ENCODE peak calls at places on chromosomes 3 and 15, in nine cellular contexts. One of them, this sample, is unnamed.

GRCh38 chr3:77898621-77899020 is 858.7 kb downstream of the ROBO2 start:
- DNase-seq in cardiac muscle cell: no peak
- DNase-seq in transverse colon: no peak
- DNase-seq in heart right ventricle: no peak
- DNase-seq in mammary epithelial cell: peak
- DNase-seq in epithelial cell of prostate: no peak
- DNase-seq in tibial artery: no peak
- DNase-seq in CD8-positive, alpha-beta memory T cell: no peak
- DNase-seq in neural progenitor cell: no peak
- DNase-seq in this sample: no peak

GRCh38 chr3:114454592-114455251 is 160.9 kb downstream of the TIGIT start:
- DNase-seq in neural progenitor cell: peak
- DNase-seq in cardiac muscle cell: peak
- DNase-seq in CD8-positive, alpha-beta memory T cell: no peak
- DNase-seq in heart right ventricle: peak
- DNase-seq in mammary epithelial cell: peak
- DNase-seq in transverse colon: no peak
- DNase-seq in epithelial cell of prostate: no peak
- DNase-seq in tibial artery: no peak
- DNase-seq in this sample: no peak

GRCh38 chr15:88949734-88950400 is 36.7 kb upstream of the MFGE8 start:
- DNase-seq in CD8-positive, alpha-beta memory T cell: no peak
- DNase-seq in heart right ventricle: no peak
- DNase-seq in cardiac muscle cell: no peak
- DNase-seq in epithelial cell of prostate: no peak
- DNase-seq in tibial artery: no peak
- DNase-seq in neural progenitor cell: no peak
- DNase-seq in mammary epithelial cell: no peak
- DNase-seq in transverse colon: no peak
- DNase-seq in this sample: no peak

GRCh38 chr3:71370467-71370866 is 213.1 kb downstream of the FOXP1 start:
- DNase-seq in CD8-positive, alpha-beta memory T cell: no peak
- DNase-seq in tibial artery: no peak
- DNase-seq in transverse colon: no peak
- DNase-seq in neural progenitor cell: no peak
- DNase-seq in heart right ventricle: no peak
- DNase-seq in cardiac muscle cell: no peak
- DNase-seq in epithelial cell of prostate: no peak
- DNase-seq in mammary epithelial cell: no peak
- DNase-seq in this sample: no peak

GRCh38 chr3:72523409-72524172 is 324.7 kb downstream of the SHQ1 start:
- DNase-seq in mammary epithelial cell: no peak
- DNase-seq in heart right ventricle: peak
- DNase-seq in neural progenitor cell: no peak
- DNase-seq in CD8-positive, alpha-beta memory T cell: no peak
- DNase-seq in epithelial cell of prostate: no peak
- DNase-seq in transverse colon: peak
- DNase-seq in tibial artery: peak
- DNase-seq in cardiac muscle cell: no peak
- DNase-seq in this sample: no peak

GRCh38 chr3:190378240-190378891 is 9.6 kb upstream of the CLDN16 start:
- DNase-seq in heart right ventricle: no peak
- DNase-seq in CD8-positive, alpha-beta memory T cell: no peak
- DNase-seq in tibial artery: peak
- DNase-seq in cardiac muscle cell: peak
- DNase-seq in epithelial cell of prostate: peak
- DNase-seq in neural progenitor cell: no peak
- DNase-seq in transverse colon: no peak
- DNase-seq in mammary epithelial cell: peak
- DNase-seq in this sample: peak

GRCh38 chr15:64566629-64567427 is 106.5 kb downstream of the ZNF609 start:
- DNase-seq in heart right ventricle: no peak
- DNase-seq in neural progenitor cell: no peak
- DNase-seq in cardiac muscle cell: no peak
- DNase-seq in transverse colon: no peak
- DNase-seq in epithelial cell of prostate: no peak
- DNase-seq in CD8-positive, alpha-beta memory T cell: no peak
- DNase-seq in mammary epithelial cell: no peak
- DNase-seq in tibial artery: no peak
- DNase-seq in this sample: no peak

GRCh38 chr15:76533060-76533955 is 196.7 kb downstream of the ISL2 start:
- DNase-seq in epithelial cell of prostate: peak
- DNase-seq in mammary epithelial cell: peak
- DNase-seq in heart right ventricle: no peak
- DNase-seq in neural progenitor cell: no peak
- DNase-seq in tibial artery: no peak
- DNase-seq in CD8-positive, alpha-beta memory T cell: no peak
- DNase-seq in transverse colon: no peak
- DNase-seq in cardiac muscle cell: peak
- DNase-seq in this sample: peak

GRCh38 chr3:122767690-122768372 is 25.8 kb downstream of the HSPBAP1 start:
- DNase-seq in heart right ventricle: no peak
- DNase-seq in cardiac muscle cell: peak
- DNase-seq in tibial artery: no peak
- DNase-seq in transverse colon: no peak
- DNase-seq in CD8-positive, alpha-beta memory T cell: no peak
- DNase-seq in mammary epithelial cell: no peak
- DNase-seq in epithelial cell of prostate: no peak
- DNase-seq in neural progenitor cell: no peak
- DNase-seq in this sample: no peak

GRCh38 chr3:122760457-122761271 is 33.0 kb downstream of the HSPBAP1 start:
- DNase-seq in heart right ventricle: no peak
- DNase-seq in transverse colon: no peak
- DNase-seq in cardiac muscle cell: peak
- DNase-seq in CD8-positive, alpha-beta memory T cell: no peak
- DNase-seq in neural progenitor cell: peak
- DNase-seq in mammary epithelial cell: no peak
- DNase-seq in epithelial cell of prostate: no peak
- DNase-seq in tibial artery: no peak
- DNase-seq in this sample: no peak

GRCh38 chr3:122766430-122766829 is 27.2 kb downstream of the HSPBAP1 start:
- DNase-seq in tibial artery: no peak
- DNase-seq in heart right ventricle: no peak
- DNase-seq in neural progenitor cell: no peak
- DNase-seq in mammary epithelial cell: no peak
- DNase-seq in epithelial cell of prostate: no peak
- DNase-seq in CD8-positive, alpha-beta memory T cell: no peak
- DNase-seq in transverse colon: no peak
- DNase-seq in cardiac muscle cell: no peak
- DNase-seq in this sample: no peak
- H3K27ac ChIP-seq in tibial artery: no peak
- H3K27ac ChIP-seq in heart right ventricle: no peak
- H3K27ac ChIP-seq in neural progenitor cell: no peak
- H3K27ac ChIP-seq in mammary epithelial cell: no peak
- H3K27ac ChIP-seq in epithelial cell of prostate: no peak
- H3K27ac ChIP-seq in CD8-positive, alpha-beta memory T cell: no peak
- H3K27ac ChIP-seq in transverse colon: no peak
- H3K27ac ChIP-seq in cardiac muscle cell: no peak
- H3K27ac ChIP-seq in this sample: no peak

GRCh38 chr3:184175506-184175905 is 851 bp downstream of the AP2M1 start:
- DNase-seq in CD8-positive, alpha-beta memory T cell: no peak
- DNase-seq in transverse colon: no peak
- DNase-seq in neural progenitor cell: no peak
- DNase-seq in cardiac muscle cell: no peak
- DNase-seq in tibial artery: no peak
- DNase-seq in mammary epithelial cell: no peak
- DNase-seq in heart right ventricle: no peak
- DNase-seq in epithelial cell of prostate: no peak
- DNase-seq in this sample: no peak

GRCh38 chr3:184175981-184176376 is 1.3 kb downstream of the AP2M1 start:
- DNase-seq in neural progenitor cell: no peak
- DNase-seq in mammary epithelial cell: no peak
- DNase-seq in cardiac muscle cell: no peak
- DNase-seq in heart right ventricle: no peak
- DNase-seq in tibial artery: no peak
- DNase-seq in CD8-positive, alpha-beta memory T cell: no peak
- DNase-seq in epithelial cell of prostate: no peak
- DNase-seq in transverse colon: no peak
- DNase-seq in this sample: no peak

GRCh38 chr3:184177331-184177731 is 2.7 kb downstream of the AP2M1 start:
- DNase-seq in tibial artery: no peak
- DNase-seq in neural progenitor cell: peak
- DNase-seq in mammary epithelial cell: no peak
- DNase-seq in epithelial cell of prostate: no peak
- DNase-seq in transverse colon: no peak
- DNase-seq in heart right ventricle: no peak
- DNase-seq in CD8-positive, alpha-beta memory T cell: no peak
- DNase-seq in cardiac muscle cell: peak
- DNase-seq in this sample: no peak

GRCh38 chr3:184177767-184178306 is 3.2 kb downstream of the AP2M1 start:
- DNase-seq in heart right ventricle: no peak
- DNase-seq in transverse colon: no peak
- DNase-seq in epithelial cell of prostate: no peak
- DNase-seq in mammary epithelial cell: no peak
- DNase-seq in tibial artery: no peak
- DNase-seq in CD8-positive, alpha-beta memory T cell: no peak
- DNase-seq in neural progenitor cell: no peak
- DNase-seq in cardiac muscle cell: no peak
- DNase-seq in this sample: no peak

DNA sequence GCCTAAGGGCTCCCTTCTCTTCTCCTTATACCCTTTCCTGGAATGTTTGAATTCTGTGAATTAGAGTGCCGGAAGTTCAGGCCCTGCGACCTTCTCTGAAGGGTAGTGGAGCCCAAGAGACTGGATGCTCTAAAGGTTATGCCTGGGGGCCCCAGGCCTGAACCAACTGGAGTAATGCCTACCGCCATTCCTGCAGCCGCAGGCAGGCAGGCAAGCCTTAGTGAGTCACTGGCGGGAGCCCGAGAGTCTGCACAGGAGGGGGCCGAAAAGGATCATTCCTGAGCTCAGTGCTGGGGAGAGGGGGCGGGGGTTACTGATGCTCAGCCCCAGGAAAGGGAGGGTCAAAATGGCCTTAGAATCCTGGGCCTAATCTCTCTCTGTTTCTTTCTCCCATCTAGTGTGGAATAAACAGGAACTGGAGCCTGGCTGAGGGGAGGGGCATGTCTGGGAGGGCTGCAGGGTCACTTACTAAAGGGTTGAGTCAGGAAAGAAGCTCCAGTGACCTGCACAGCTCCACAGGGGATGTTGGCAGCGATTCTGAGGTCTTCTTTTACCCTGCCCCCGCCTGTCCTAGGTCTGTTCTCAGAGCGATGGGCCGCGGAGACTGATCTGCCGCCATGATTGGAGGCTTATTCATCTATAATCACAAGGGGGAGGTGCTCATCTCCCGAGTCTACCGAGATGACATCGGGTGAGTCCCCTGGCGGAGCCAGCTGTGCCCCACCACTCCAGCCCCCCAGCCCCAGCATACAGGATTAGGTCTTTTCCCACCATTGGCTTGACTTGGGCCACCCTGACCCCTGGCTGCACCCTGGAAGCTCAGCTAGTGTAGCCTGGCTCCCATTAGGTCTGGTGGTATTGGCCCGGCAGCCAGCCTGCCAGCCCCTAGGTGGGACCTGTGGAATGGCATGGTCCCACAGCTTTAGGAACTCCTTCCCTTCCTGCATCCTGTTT is 2.0 kb downstream of the AP2M1 start:
- DNase-seq in heart right ventricle: peak
- DNase-seq in epithelial cell of prostate: no peak
- DNase-seq in transverse colon: peak
- DNase-seq in tibial artery: peak
- DNase-seq in neural progenitor cell: peak
- DNase-seq in cardiac muscle cell: peak
- DNase-seq in mammary epithelial cell: peak
- DNase-seq in CD8-positive, alpha-beta memory T cell: no peak
- DNase-seq in this sample: peak
- H3K27ac ChIP-seq in heart right ventricle: peak
- H3K27ac ChIP-seq in epithelial cell of prostate: peak
- H3K27ac ChIP-seq in transverse colon: peak
- H3K27ac ChIP-seq in tibial artery: peak
- H3K27ac ChIP-seq in neural progenitor cell: peak
- H3K27ac ChIP-seq in cardiac muscle cell: peak
- H3K27ac ChIP-seq in mammary epithelial cell: peak
- H3K27ac ChIP-seq in CD8-positive, alpha-beta memory T cell: peak
- H3K27ac ChIP-seq in this sample: peak

DNA sequence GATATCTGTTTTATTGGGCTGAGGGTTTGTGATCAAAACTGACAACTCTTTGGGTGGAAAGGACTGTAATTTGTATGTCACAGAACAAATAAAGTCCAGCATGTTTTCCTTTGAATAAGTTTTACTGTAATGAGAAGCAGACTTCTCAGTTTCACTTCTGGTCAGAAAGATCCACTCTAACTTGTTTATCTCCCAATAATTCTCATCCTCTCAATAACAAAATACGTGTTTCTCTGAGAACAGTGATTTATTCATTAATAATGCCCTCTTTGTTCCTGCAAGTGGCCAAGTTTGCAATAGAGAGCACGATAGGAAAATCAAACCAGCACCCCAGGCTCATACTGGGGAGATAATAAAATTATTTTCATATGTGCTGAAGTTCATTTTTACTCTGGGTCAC is 190.6 kb downstream of the CNTN3 start:
- DNase-seq in CD8-positive, alpha-beta memory T cell: no peak
- DNase-seq in heart right ventricle: no peak
- DNase-seq in epithelial cell of prostate: no peak
- DNase-seq in neural progenitor cell: no peak
- DNase-seq in tibial artery: no peak
- DNase-seq in cardiac muscle cell: no peak
- DNase-seq in transverse colon: no peak
- DNase-seq in mammary epithelial cell: no peak
- DNase-seq in this sample: no peak
- H3K27ac ChIP-seq in CD8-positive, alpha-beta memory T cell: no peak
- H3K27ac ChIP-seq in heart right ventricle: no peak
- H3K27ac ChIP-seq in epithelial cell of prostate: no peak
- H3K27ac ChIP-seq in neural progenitor cell: no peak
- H3K27ac ChIP-seq in tibial artery: no peak
- H3K27ac ChIP-seq in cardiac muscle cell: no peak
- H3K27ac ChIP-seq in transverse colon: no peak
- H3K27ac ChIP-seq in mammary epithelial cell: no peak
- H3K27ac ChIP-seq in this sample: no peak

GRCh38 chr3:12934431-12934830 is 93.1 kb upstream of the RPL32 start:
- DNase-seq in neural progenitor cell: no peak
- DNase-seq in mammary epithelial cell: no peak
- DNase-seq in epithelial cell of prostate: no peak
- DNase-seq in tibial artery: peak
- DNase-seq in transverse colon: no peak
- DNase-seq in CD8-positive, alpha-beta memory T cell: no peak
- DNase-seq in heart right ventricle: peak
- DNase-seq in cardiac muscle cell: peak
- DNase-seq in this sample: no peak

GRCh38 chr3:12938258-12938711 is 96.9 kb upstream of the RPL32 start:
- DNase-seq in mammary epithelial cell: no peak
- DNase-seq in heart right ventricle: peak
- DNase-seq in epithelial cell of prostate: no peak
- DNase-seq in neural progenitor cell: no peak
- DNase-seq in CD8-positive, alpha-beta memory T cell: no peak
- DNase-seq in cardiac muscle cell: peak
- DNase-seq in transverse colon: no peak
- DNase-seq in tibial artery: peak
- DNase-seq in this sample: no peak

GRCh38 chr3:12935023-12935860 is 93.9 kb upstream of the RPL32 start:
- DNase-seq in tibial artery: no peak
- DNase-seq in neural progenitor cell: no peak
- DNase-seq in mammary epithelial cell: no peak
- DNase-seq in epithelial cell of prostate: no peak
- DNase-seq in cardiac muscle cell: no peak
- DNase-seq in transverse colon: no peak
- DNase-seq in CD8-positive, alpha-beta memory T cell: no peak
- DNase-seq in heart right ventricle: no peak
- DNase-seq in this sample: no peak

GRCh38 chr3:12933901-12934300 is 92.5 kb upstream of the RPL32 start:
- DNase-seq in transverse colon: no peak
- DNase-seq in tibial artery: no peak
- DNase-seq in epithelial cell of prostate: no peak
- DNase-seq in neural progenitor cell: no peak
- DNase-seq in CD8-positive, alpha-beta memory T cell: no peak
- DNase-seq in mammary epithelial cell: no peak
- DNase-seq in cardiac muscle cell: no peak
- DNase-seq in heart right ventricle: no peak
- DNase-seq in this sample: no peak

GRCh38 chr3:12935861-12936830 is 94.8 kb upstream of the RPL32 start:
- DNase-seq in epithelial cell of prostate: no peak
- DNase-seq in neural progenitor cell: no peak
- DNase-seq in mammary epithelial cell: no peak
- DNase-seq in heart right ventricle: no peak
- DNase-seq in CD8-positive, alpha-beta memory T cell: no peak
- DNase-seq in transverse colon: no peak
- DNase-seq in tibial artery: no peak
- DNase-seq in cardiac muscle cell: no peak
- DNase-seq in this sample: no peak
- H3K27ac ChIP-seq in epithelial cell of prostate: no peak
- H3K27ac ChIP-seq in neural progenitor cell: no peak
- H3K27ac ChIP-seq in mammary epithelial cell: no peak
- H3K27ac ChIP-seq in heart right ventricle: peak
- H3K27ac ChIP-seq in CD8-positive, alpha-beta memory T cell: no peak
- H3K27ac ChIP-seq in transverse colon: no peak
- H3K27ac ChIP-seq in tibial artery: no peak
- H3K27ac ChIP-seq in cardiac muscle cell: peak
- H3K27ac ChIP-seq in this sample: no peak